ENCODE peak calls at places on chromosomes 6 and 20, in seven cellular contexts. P is suprapubic skin, C is tibial nerve, Q is K562, M is esophagus muscularis mucosa, T is GM12878, F is sigmoid colon. R is an unnamed sample. For H3K27me3, the result is how much of the 10 kb centered on the place peaks cover.

GRCh38 chr6:26329763-26330511 is 35.1 kb upstream of the BTN3A2 start:
- DNase-seq in P (no peak), C (no peak), Q (no peak), M (no peak), T (no peak), F (no peak), R (no peak)

GRCh38 chr20:44727039-44727438 is 11.9 kb downstream of the CCN5 start:
- DNase-seq in P (no peak), C (no peak), Q (no peak), M (no peak), T (no peak), F (no peak), R (peak)

GRCh38 chr20:61835301-61835700 is 230.4 kb downstream of the TAF4 start:
- DNase-seq in P (no peak), C (no peak), Q (no peak), M (no peak), T (no peak), F (no peak), R (no peak)

GRCh38 chr6:16929814-16930213 is 168.6 kb upstream of the ATXN1 start:
- DNase-seq in P (no peak), C (no peak), Q (no peak), M (no peak), T (no peak), F (no peak), R (no peak)

GRCh38 chr6:97186416-97186999 is 96.5 kb downstream of the MMS22L start:
- DNase-seq in P (no peak), C (peak), Q (peak), M (no peak), T (peak), F (no peak), R (peak)

GRCh38 chr20:24761220-24762065 is 187.6 kb upstream of the CST7 start:
- DNase-seq in P (no peak), C (no peak), Q (no peak), M (no peak), T (no peak), F (no peak), R (no peak)

GRCh38 chr20:32017711-32018251 is 7.5 kb downstream of the CCM2L start:
- DNase-seq in P (no peak), C (no peak), Q (peak), M (no peak), T (no peak), F (no peak), R (no peak)

GRCh38 chr6:73076211-73076610 is 149.1 kb downstream of the KHDC1L start:
- DNase-seq in P (no peak), C (no peak), Q (no peak), M (no peak), T (no peak), F (no peak), R (no peak)

GRCh38 chr20:1456300-1456699 is 10.3 kb downstream of the NSFL1C start:
- DNase-seq in P (no peak), C (no peak), Q (no peak), M (no peak), T (no peak), F (no peak), R (no peak)

GRCh38 chr20:53899351-53900167 is 170.8 kb downstream of the BCAS1 start:
- DNase-seq in P (peak), C (no peak), Q (no peak), M (no peak), T (peak), F (no peak), R (no peak)

DNA sequence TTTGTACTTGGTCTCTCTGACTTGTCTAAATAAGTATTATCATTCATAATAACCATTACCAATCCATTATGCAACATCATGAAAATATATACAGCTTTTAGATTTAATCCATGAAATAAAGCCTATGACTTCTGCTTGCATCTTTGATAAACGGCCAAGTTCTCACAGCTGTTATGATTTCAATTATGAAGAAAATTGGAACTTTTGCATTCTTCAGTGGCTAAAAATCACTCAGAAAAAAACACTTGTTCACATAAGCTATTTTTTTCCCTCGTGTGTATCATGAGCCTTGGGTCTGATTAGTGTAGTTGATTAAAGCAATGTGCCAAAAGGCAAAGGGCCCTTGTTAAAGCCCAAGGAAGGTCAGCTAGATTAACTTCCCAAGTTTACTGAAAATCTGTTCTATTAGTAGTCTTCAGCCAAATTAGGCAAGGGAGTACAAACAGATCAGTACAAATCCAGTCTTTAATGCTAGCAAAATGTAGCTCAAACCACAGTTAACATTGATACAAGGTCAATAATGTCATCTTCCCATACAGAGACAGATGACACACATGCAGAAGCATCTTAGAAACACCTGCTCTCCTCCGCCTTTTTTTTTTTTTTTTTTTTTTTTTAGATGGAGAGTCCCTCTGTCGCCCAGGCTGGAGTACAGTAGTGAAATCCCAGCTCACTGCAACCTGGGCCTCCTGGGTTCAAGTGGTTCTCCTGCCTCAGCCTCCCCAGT is 69.9 kb downstream of the SGK1 start:
- DNase-seq in P (no peak), C (no peak), Q (no peak), M (no peak), T (no peak), F (no peak), R (no peak)
- H3K4me3 ChIP-seq in P (no peak), C (no peak), Q (no peak), M (no peak), T (no peak), F (no peak), R (no peak)

DNA sequence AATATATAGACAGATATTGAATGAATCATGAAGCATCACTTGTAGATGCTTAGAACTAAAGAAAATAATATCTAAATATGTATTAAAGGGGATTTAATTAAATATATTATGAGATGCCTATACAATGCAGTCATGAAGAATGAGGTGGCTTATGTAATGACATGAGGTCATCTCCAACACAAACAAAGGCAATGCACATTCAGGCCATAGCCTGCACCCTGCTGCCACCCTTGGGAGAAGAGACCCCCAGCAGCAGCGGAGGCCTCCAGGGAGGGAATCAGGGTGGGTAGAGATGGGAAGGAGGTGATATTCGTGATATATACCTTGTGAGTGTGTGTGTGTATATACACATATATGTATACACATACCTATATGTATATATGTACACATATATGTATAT is 26.4 kb upstream of the SSTR4 start:
- DNase-seq in P (no peak), C (no peak), Q (no peak), M (no peak), T (no peak), F (no peak), R (no peak)
- H3K27me3 ChIP-seq in P (under half), C (under half), Q (under half), M (under half), T (under half), F (under half), R (under half)

GRCh38 chr20:34875657-34876160 is 703 bp upstream of the ACSS2 start:
- DNase-seq in P (no peak), C (no peak), Q (no peak), M (no peak), T (no peak), F (no peak), R (no peak)
- TF ChIP-seq EP300 in P (no peak), C (peak), Q (peak), M (no peak), T (no peak), F (no peak), R (no peak)

DNA sequence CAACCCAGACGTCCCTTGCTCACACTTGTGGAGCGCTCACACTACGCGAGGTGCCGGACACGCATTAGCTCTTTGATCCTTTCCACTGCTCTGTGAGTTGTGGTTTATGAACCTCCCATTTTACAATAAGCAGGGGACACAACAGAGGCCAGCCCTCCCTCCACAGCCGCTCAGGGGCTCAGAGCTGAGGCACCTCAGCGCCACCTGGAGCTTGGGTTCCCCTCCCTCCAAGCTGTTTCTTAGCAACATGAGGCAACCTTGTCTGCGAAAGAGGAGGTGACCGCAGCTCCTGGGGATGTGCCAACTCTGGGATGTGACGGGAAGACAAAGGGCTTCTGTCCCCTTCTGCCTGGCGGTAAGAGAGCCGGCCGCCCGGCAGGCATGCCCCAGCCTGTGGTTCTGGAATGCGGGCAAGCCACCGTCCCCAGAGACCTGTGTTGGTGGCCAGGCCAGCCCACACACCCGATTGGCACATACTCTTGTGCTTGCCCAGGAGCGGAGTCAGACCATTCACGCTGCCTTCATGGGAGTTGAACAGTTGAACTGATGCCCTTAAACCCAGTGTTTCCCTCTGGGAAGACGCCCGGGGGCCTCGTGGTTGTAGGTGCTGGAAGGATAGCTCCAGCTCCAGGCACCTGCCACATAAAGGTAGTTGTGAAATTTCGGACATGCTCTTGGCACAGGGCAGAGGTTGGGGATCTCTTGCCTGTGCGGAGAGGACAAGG is 44.5 kb downstream of the RBM38 start:
- DNase-seq in P (peak), C (no peak), Q (peak), M (no peak), T (no peak), F (peak), R (no peak)
- H3K4me3 ChIP-seq in P (no peak), C (no peak), Q (no peak), M (no peak), T (no peak), F (no peak), R (no peak)

DNA sequence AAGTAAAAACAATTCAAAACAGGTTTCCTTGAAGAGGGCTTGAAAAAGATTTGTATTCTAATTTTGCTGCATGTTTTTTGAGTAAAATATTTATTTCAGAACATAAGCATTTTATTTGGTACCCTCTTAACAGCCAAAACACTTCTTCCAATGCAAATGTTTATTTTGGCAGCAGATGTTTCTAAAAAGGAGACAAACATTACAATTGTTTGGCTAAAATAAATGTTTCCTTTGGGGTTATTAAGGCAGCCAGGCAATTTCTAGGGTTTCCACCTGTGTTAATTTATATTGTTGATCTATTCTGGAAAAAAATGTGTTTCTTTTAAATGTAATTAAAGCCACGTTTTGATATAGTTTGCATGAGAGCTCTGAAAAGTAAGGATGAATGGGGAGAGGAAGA is 56.6 kb downstream of the ARID1B start:
- DNase-seq in P (no peak), C (no peak), Q (no peak), M (no peak), T (no peak), F (no peak), R (no peak)
- H3K27me3 ChIP-seq in P (under half), C (under half), Q (under half), M (under half), T (under half), F (under half), R (under half)

GRCh38 chr6:144372611-144373010 is 87.5 kb downstream of the UTRN start:
- DNase-seq in P (no peak), C (no peak), Q (no peak), M (no peak), T (no peak), F (no peak), R (no peak)

GRCh38 chr6:144373195-144373594 is 88.1 kb downstream of the UTRN start:
- DNase-seq in P (no peak), C (no peak), Q (no peak), M (no peak), T (no peak), F (no peak), R (no peak)

GRCh38 chr6:144377586-144377985 is 92.5 kb downstream of the UTRN start:
- DNase-seq in P (no peak), C (no peak), Q (no peak), M (no peak), T (no peak), F (no peak), R (no peak)

GRCh38 chr6:144372116-144372515 is 87.0 kb downstream of the UTRN start:
- DNase-seq in P (no peak), C (no peak), Q (no peak), M (no peak), T (no peak), F (no peak), R (no peak)
- TF ChIP-seq EP300 in P (no peak), C (no peak), Q (no peak), M (no peak), T (no peak), F (no peak), R (no peak)

GRCh38 chr6:142867988-142868818 is 76.8 kb downstream of the HIVEP2 start:
- DNase-seq in P (no peak), C (no peak), Q (no peak), M (no peak), T (no peak), F (no peak), R (no peak)
- H3K4me3 ChIP-seq in P (no peak), C (no peak), Q (no peak), M (peak), T (no peak), F (no peak), R (no peak)

DNA sequence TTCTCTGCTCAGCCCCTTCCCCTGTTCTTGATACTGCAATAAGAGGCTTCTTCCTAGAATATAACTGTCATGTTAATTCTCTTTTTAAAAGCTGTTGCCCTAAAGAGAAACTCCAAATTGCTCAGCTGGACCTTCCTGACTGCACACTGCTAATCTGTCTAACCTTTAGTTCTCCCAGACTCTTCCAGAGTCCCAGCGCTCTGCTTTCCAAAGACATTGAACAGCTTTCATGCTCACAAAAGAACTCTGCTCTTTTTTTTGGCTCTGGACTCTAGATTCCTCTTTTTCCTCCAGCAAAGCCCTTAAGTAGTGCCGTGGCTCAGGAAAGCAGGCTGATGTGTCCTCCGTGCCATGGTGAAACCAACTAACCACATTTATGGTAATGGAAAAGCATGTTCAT is 356.6 kb upstream of the RSPO3 start:
- DNase-seq in P (no peak), C (no peak), Q (no peak), M (no peak), T (no peak), F (no peak), R (no peak)
- H3K27me3 ChIP-seq in P (under half), C (under half), Q (under half), M (under half), T (under half), F (under half), R (under half)

DNA sequence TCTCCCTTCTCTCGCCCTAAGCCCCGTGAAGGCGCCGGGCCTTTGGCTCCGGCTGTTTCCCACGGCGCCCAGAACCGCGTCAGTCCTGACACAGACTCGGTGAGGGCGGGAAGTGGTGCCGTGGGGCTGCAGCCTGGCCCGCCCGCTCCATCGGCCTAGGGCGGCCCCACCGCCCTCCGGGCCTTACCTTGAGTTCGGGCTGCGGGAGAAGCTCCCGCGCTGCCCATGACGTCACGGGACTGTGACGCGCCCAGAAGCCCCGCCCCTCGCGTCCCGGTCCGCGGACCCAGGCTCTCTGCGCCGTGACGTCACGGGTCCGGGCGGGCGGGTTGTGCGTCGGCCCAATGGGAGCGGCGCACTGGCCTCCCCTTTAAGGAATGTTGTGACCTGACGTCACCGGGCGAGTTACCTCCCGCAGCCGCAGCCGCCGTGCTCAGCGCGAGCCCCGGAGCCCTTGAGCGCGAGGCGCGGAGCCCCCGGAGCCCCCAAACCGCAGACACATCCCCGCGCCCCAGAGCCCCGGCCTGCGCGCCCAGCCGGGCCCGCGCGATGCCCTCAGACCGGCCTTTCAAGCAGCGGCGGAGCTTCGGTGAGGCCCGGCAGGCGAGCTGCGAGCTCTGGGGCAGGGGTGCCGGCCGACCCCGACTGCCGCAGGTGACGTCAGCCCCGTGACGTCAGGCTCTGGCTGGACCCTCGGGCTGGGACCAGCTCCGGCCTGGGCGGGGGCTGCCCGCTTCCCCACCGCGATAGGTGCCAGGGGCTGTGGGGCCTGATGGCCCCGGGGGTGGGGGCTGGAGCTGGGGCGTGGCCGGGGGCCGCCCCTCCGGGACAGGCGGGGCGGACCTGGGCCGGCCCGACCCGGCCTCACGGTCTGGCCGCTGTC is at the start of gene MAP1LC3A:
- DNase-seq in P (peak), C (peak), Q (peak), M (peak), T (no peak), F (peak), R (peak)
- TF ChIP-seq EP300 in P (no peak), C (peak), Q (no peak), M (no peak), T (no peak), F (no peak), R (peak)